ENCODE peak calls at places on chromosomes 4 and X, in five cellular contexts. W is body of pancreas, T is heart left ventricle, J is upper lobe of right lung, R is HepG2. U is an unnamed sample.

GRCh38 chr4:67877086-67877485 is 6.7 kb downstream of the TMPRSS11D start:
- DNase-seq in T (no peak), J (no peak), R (no peak), W (no peak), U (no peak)

GRCh38 chr4:80225628-80226027 is 28.3 kb downstream of the PRDM8 start:
- DNase-seq in W (no peak), J (no peak), T (no peak), R (no peak), U (no peak)

GRCh38 chr4:41538017-41538733 is at the start of gene LIMCH1:
- DNase-seq in R (no peak), T (peak; percentile 79), J (peak; percentile 67), W (peak; percentile 7), U (peak; percentile 11)

GRCh38 chr4:149785686-149786431 is 29.8 kb downstream of the IQCM start:
- DNase-seq in J (no peak), R (no peak), T (no peak), W (no peak), U (peak; percentile 20)

GRCh38 chr4:87950516-87950915 is 25.0 kb upstream of the SPP1 start:
- DNase-seq in W (no peak), J (no peak), T (no peak), R (no peak), U (no peak)

GRCh38 chr4:147976341-147976928 is 244.5 kb downstream of the ARHGAP10 start:
- DNase-seq in W (no peak), T (no peak), R (no peak), J (no peak), U (no peak)

GRCh38 chr4:150794706-150795105 is 212.8 kb downstream of the MAB21L2 start:
- DNase-seq in W (no peak), J (no peak), R (no peak), T (no peak), U (no peak)

GRCh38 chr4:10135252-10135651 is 18.7 kb upstream of the WDR1 start:
- DNase-seq in W (no peak), R (no peak), J (no peak), T (no peak), U (no peak)

GRCh38 chr4:8700576-8700975 is 108.0 kb downstream of the CPZ start:
- DNase-seq in J (peak; percentile 26), W (no peak), T (peak; percentile 7), R (no peak), U (no peak)

GRCh38 chrX:39990388-39990787 is 107.4 kb downstream of the BCOR start:
- DNase-seq in J (no peak), W (no peak), T (no peak), R (no peak), U (no peak)

GRCh38 chr4:14259926-14260325 is 632.4 kb upstream of the BOD1L1 start:
- DNase-seq in W (no peak), J (no peak), R (no peak), T (no peak), U (no peak)

GRCh38 chrX:7024850-7025249 is 122.7 kb upstream of the STS start:
- DNase-seq in T (no peak), R (no peak), J (no peak), W (no peak), U (no peak)

GRCh38 chrX:3184176-3184930 is 143.1 kb downstream of the ARSF start:
- DNase-seq in J (no peak), W (no peak), T (peak; percentile 23), R (peak; percentile 73), U (no peak)

GRCh38 chrX:10617964-10618342 is 2.4 kb downstream of the MID1 start:
- DNase-seq in J (no peak), R (no peak), T (no peak), W (no peak), U (no peak)
- H3K4me1 ChIP-seq in J (no peaks in the 10 kb centered on the region), R (no peaks in the 10 kb centered on the region), T (no peaks in the 10 kb centered on the region), W (no peaks in the 10 kb centered on the region), U (no peaks in the 10 kb centered on the region)

GRCh38 chr4:100695871-100696270 is 178.0 kb upstream of the EMCN start:
- DNase-seq in W (no peak), T (no peak), J (no peak), R (no peak), U (no peak)

GRCh38 chr4:100696531-100696930 is 178.7 kb upstream of the EMCN start:
- DNase-seq in W (no peak), T (no peak), R (no peak), J (no peak), U (no peak)

GRCh38 chr4:100694467-100694866 is 176.6 kb upstream of the EMCN start:
- DNase-seq in T (no peak), W (no peak), J (no peak), R (no peak), U (no peak)

GRCh38 chr4:100690812-100691211 is 173.0 kb upstream of the EMCN start:
- DNase-seq in W (no peak), J (no peak), R (no peak), T (no peak), U (no peak)

DNA sequence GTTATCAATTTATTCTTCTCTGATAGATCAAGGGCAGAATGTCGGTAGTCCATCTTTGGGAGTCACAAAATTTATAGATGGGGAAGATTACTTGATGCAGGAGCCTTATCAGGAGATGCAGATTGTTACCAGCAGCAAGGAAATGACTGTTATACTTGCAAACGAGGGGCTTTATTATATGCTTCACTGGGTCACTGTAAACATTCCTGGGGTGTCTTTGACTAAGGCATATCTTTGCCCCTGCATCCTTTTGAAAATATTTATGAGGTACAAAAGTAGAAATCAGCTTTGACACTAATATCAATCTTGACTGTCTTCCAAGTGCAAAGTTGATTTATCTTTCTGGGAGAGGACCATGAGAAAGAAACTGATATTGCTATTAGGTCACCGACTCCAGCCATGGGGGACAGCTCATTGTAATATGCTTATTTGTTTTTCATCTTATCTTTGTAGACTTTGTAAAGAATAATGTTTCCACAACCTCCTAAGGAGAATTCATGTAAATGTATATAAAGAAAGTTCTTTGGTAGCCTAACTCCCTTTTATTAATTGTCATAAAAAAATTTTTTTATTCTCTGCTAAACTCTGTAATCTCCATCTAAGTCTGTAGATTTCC is 177.3 kb upstream of the EMCN start:
- DNase-seq in W (no peak), J (no peak), T (no peak), R (no peak), U (no peak)
- H3K27me3 ChIP-seq in W (no peaks in the 10 kb centered on the region), J (no peaks in the 10 kb centered on the region), T (no peaks in the 10 kb centered on the region), R (no peaks in the 10 kb centered on the region), U (no peaks in the 10 kb centered on the region)

DNA sequence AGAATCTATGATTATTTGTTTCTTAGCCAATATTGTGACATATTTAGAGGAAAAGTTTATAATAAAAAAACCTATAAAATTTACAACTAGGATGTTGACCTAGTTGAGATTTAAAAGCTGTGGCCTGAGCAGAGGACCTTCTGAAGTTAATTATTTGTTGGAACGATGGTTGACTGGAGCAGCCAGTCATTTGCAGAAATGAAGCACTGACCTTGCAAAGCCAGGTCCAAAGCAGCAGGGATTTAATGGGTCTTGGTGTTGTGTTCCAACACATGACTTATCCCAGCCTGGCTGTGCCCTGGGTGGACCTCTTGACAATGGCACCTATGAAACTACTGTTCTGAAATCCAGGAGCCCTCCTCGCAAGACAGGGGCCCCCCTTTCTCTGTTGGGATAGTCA is 235.2 kb downstream of the FRAS1 start:
- DNase-seq in J (no peak), W (no peak), T (no peak), R (no peak), U (no peak)
- H3K4me1 ChIP-seq in J (peaks cover 10% of the 10 kb centered on the region), W (no peaks in the 10 kb centered on the region), T (no peaks in the 10 kb centered on the region), R (peaks cover 8% of the 10 kb centered on the region), U (no peaks in the 10 kb centered on the region)

GRCh38 chr4:16450724-16451123 is 224.5 kb upstream of the TAPT1 start:
- DNase-seq in J (no peak), R (no peak), T (no peak), W (no peak), U (no peak)
- H3K27me3 ChIP-seq in J (no peaks in the 10 kb centered on the region), R (no peaks in the 10 kb centered on the region), T (no peaks in the 10 kb centered on the region), W (no peaks in the 10 kb centered on the region), U (peaks cover 19% of the 10 kb centered on the region)

GRCh38 chr4:39497909-39498723 is 29.1 kb downstream of the UGDH start:
- DNase-seq in W (no peak), T (no peak), J (no peak), R (no peak), U (no peak)
- H3K4me1 ChIP-seq in W (no peaks in the 10 kb centered on the region), T (no peaks in the 10 kb centered on the region), J (no peaks in the 10 kb centered on the region), R (peaks cover 10% of the 10 kb centered on the region), U (no peaks in the 10 kb centered on the region)